ENCODE peak calls at places on chromosomes 6 and 20, in four cellular contexts. O is GM12878; J is activated CD8-positive, alpha-beta memory T cell treated with anti-CD3 and anti-CD28 coated beads, Interleukin-2, amount 10 ng/mL, durations not matched to agents 7 days and 5 days; G is lung. Y is an unnamed sample.

GRCh38 chr6:247353-247752 is 44.9 kb upstream of the DUSP22 start:
- ATAC-seq in O (no peak), J (no peak), G (no peak), Y (no peak)

GRCh38 chr6:119215885-119216590 is 133.5 kb downstream of the MAN1A1 start:
- ATAC-seq in O (no peak), J (no peak), G (no peak), Y (no peak)

GRCh38 chr6:16375828-16376227 is 137.4 kb downstream of the GMPR start:
- ATAC-seq in O (peak), J (no peak), G (no peak), Y (no peak)

GRCh38 chr6:13463327-13463717 is 24.1 kb downstream of the GFOD1 start:
- ATAC-seq in O (no peak), J (no peak), G (no peak), Y (no peak)

GRCh38 chr6:117483004-117483644 is 650 bp downstream of the DCBLD1 start:
- ATAC-seq in O (peak), J (peak), G (peak), Y (no peak)

GRCh38 chr20:45592574-45593189 is 13.6 kb upstream of the WFDC8 start:
- ATAC-seq in O (peak), J (peak), G (no peak), Y (peak)

GRCh38 chr20:58698741-58699141 is 6.1 kb downstream of the NPEPL1 start:
- ATAC-seq in O (no peak), J (no peak), G (no peak), Y (no peak)

GRCh38 chr20:4875578-4876067 is 125.7 kb downstream of the SLC23A2 start:
- ATAC-seq in O (peak), J (no peak), G (no peak), Y (peak)

GRCh38 chr20:58898629-58899028 is 46.1 kb downstream of the GNAS start:
- ATAC-seq in O (no peak), J (no peak), G (no peak), Y (no peak)

GRCh38 chr20:7332169-7332568 is 564.7 kb downstream of the BMP2 start:
- ATAC-seq in O (no peak), J (no peak), G (no peak), Y (no peak)

GRCh38 chr6:106220485-106220884 is 105.1 kb downstream of the ATG5 start:
- ATAC-seq in O (peak), J (no peak), G (no peak), Y (no peak)